ENCODE peak calls at places on chromosomes 6 and 20, in four cellular contexts. Y is esophagus squamous epithelium, J is type B pancreatic cell, B is adipocyte. Z is an unnamed sample.

GRCh38 chr6:4774715-4775590 is 1.3 kb upstream of the CDYL start:
- DNase-seq in J (no peak), Y (no peak), B (no peak), Z (no peak)

GRCh38 chr6:36682328-36683144 is 4.0 kb downstream of the CDKN1A start:
- DNase-seq in B (peak), J (no peak), Y (no peak), Z (peak)

GRCh38 chr20:19808498-19808897 is 50.4 kb downstream of the RIN2 start:
- DNase-seq in J (no peak), B (no peak), Y (no peak), Z (no peak)

GRCh38 chr6:170245233-170245992 is 45.5 kb downstream of the DLL1 start:
- DNase-seq in B (no peak), J (no peak), Y (no peak), Z (no peak)

GRCh38 chr6:142222022-142222421 is 75.0 kb downstream of the VTA1 start:
- DNase-seq in B (no peak), Y (no peak), J (no peak), Z (no peak)

GRCh38 chr20:44022464-44022863 is 107.8 kb downstream of the TOX2 start:
- DNase-seq in B (no peak), J (no peak), Y (no peak), Z (no peak)

GRCh38 chr20:12984863-12985262 is 23.9 kb upstream of the SPTLC3 start:
- DNase-seq in J (no peak), B (no peak), Y (no peak), Z (no peak)

GRCh38 chr6:126914172-126914571 is 204.3 kb upstream of the RSPO3 start:
- DNase-seq in B (peak), J (no peak), Y (no peak), Z (no peak)

GRCh38 chr6:35294308-35294945 is 3.2 kb upstream of the DEF6 start:
- DNase-seq in Y (no peak), B (peak), J (no peak), Z (no peak)

GRCh38 chr20:24935140-24935539 is 13.9 kb upstream of the CST7 start:
- DNase-seq in J (no peak), B (no peak), Y (no peak), Z (no peak)

GRCh38 chr6:28117386-28118050 is 6.9 kb upstream of the ZSCAN16 start:
- DNase-seq in J (no peak), B (no peak), Y (no peak), Z (no peak)

GRCh38 chr6:51594981-51595380 is 492.4 kb downstream of the PKHD1 start:
- DNase-seq in Y (no peak), J (no peak), B (no peak), Z (no peak)

GRCh38 chr6:155517282-155517681 is 61.6 kb upstream of the NOX3 start:
- DNase-seq in B (no peak), J (no peak), Y (no peak), Z (no peak)

GRCh38 chr20:24494460-24494920 is 25.1 kb downstream of the SYNDIG1 start:
- DNase-seq in B (no peak), J (no peak), Y (no peak), Z (no peak)

GRCh38 chr6:100463685-100464161 is 998 bp downstream of the SIM1 start:
- DNase-seq in Y (no peak), J (no peak), B (no peak), Z (no peak)

GRCh38 chr20:25211273-25211672 is 15.8 kb downstream of the ENTPD6 start:
- DNase-seq in B (no peak), J (no peak), Y (no peak), Z (no peak)

GRCh38 chr6:63154535-63154934 is 56.7 kb upstream of the FKBP1C start:
- DNase-seq in J (no peak), Y (no peak), B (no peak), Z (no peak)

GRCh38 chr6:108117427-108118358 is 43.2 kb upstream of the OSTM1 start:
- DNase-seq in Y (no peak), J (no peak), B (peak), Z (no peak)

GRCh38 chr6:135851442-135852271 is at the start of gene PDE7B:
- DNase-seq in B (peak), Y (peak), J (peak), Z (peak)

GRCh38 chr6:15322781-15323536 is 77.1 kb downstream of the JARID2 start:
- DNase-seq in Y (no peak), J (no peak), B (peak), Z (peak)

GRCh38 chr6:52368002-52368401 is 6.1 kb downstream of the PAQR8 start:
- DNase-seq in B (no peak), Y (no peak), J (no peak), Z (no peak)

GRCh38 chr6:75090574-75090973 is 115.3 kb downstream of the COL12A1 start:
- DNase-seq in B (no peak), J (no peak), Y (no peak), Z (no peak)

GRCh38 chr6:84685983-84686584 is 78.3 kb downstream of the TBX18 start:
- DNase-seq in J (no peak), Y (no peak), B (no peak), Z (no peak)

GRCh38 chr6:98824907-98825601 is 9.3 kb upstream of the POU3F2 start:
- DNase-seq in J (no peak), B (no peak), Y (no peak), Z (no peak)

GRCh38 chr6:10759884-10760329 is 12.3 kb downstream of the TMEM14B start:
- DNase-seq in B (peak), J (no peak), Y (no peak), Z (peak)

GRCh38 chr6:44074383-44075136 is 52.7 kb downstream of the MRPL14 start:
- DNase-seq in B (peak), J (no peak), Y (no peak), Z (peak)

GRCh38 chr6:67210450-67210849 is 1424.6 kb upstream of the ADGRB3 start:
- DNase-seq in Y (no peak), J (no peak), B (peak), Z (peak)

GRCh38 chr6:136015531-136015930 is 164.0 kb downstream of the PDE7B start:
- DNase-seq in J (no peak), Y (no peak), B (no peak), Z (peak)

GRCh38 chr20:53738945-53739798 is 145.5 kb upstream of the ZNF217 start:
- DNase-seq in Y (no peak), B (no peak), J (no peak), Z (peak)

GRCh38 chr6:149842331-149842730 is 21.8 kb downstream of the LRP11 start:
- DNase-seq in B (no peak), J (no peak), Y (no peak), Z (no peak)

GRCh38 chr6:82589509-82590206 is 226.0 kb downstream of the TPBG start:
- DNase-seq in J (no peak), B (peak), Y (no peak), Z (peak)

GRCh38 chr6:140036176-140036575 is 661.7 kb upstream of the CITED2 start:
- DNase-seq in J (no peak), B (no peak), Y (no peak), Z (no peak)

GRCh38 chr20:53826597-53827291 is 233.1 kb upstream of the ZNF217 start:
- DNase-seq in B (no peak), J (no peak), Y (no peak), Z (no peak)

GRCh38 chr6:1130692-1131091 is 181.2 kb upstream of the FOXQ1 start:
- DNase-seq in B (no peak), Y (no peak), J (no peak), Z (no peak)

GRCh38 chr20:25136643-25137559 is 55.0 kb upstream of the VSX1 start:
- DNase-seq in Y (no peak), B (peak), J (no peak), Z (peak)

GRCh38 chr6:170063431-170063830 is 227.4 kb downstream of the DLL1 start:
- DNase-seq in Y (no peak), J (peak), B (no peak), Z (no peak)